ENCODE peak calls at places on chromosomes 16 and 17, in seven cellular contexts. F, P, M, E, V, Z and K are unnamed samples. For H3K27me3, the result is how much of the 10 kb centered on the place peaks cover.

GRCh38 chr17:9170822-9171221 is 149.5 kb downstream of the NTN1 start:
- DNase-seq in F (no peak), P (no peak), M (no peak), E (no peak), V (no peak), Z (no peak), K (peak)

GRCh38 chr17:38585805-38586529 is 19.8 kb downstream of the SRCIN1 start:
- DNase-seq in F (no peak), P (no peak), M (no peak), E (no peak), V (no peak), Z (no peak), K (no peak)

GRCh38 chr16:11360581-11360980 is 15.3 kb downstream of the RMI2 start:
- DNase-seq in F (no peak), P (no peak), M (no peak), E (no peak), V (no peak), Z (no peak), K (no peak)

GRCh38 chr16:87461466-87461975 is 31.3 kb downstream of the ZCCHC14 start:
- DNase-seq in F (no peak), P (peak), M (peak), E (no peak), V (peak), Z (peak), K (peak)

GRCh38 chr16:4825196-4825595 is 21.9 kb downstream of the GLYR1 start:
- DNase-seq in F (no peak), P (peak), M (no peak), E (no peak), V (no peak), Z (no peak), K (no peak)

GRCh38 chr17:50615818-50616217 is 18.9 kb upstream of the ABCC3 start:
- DNase-seq in F (no peak), P (no peak), M (no peak), E (peak), V (no peak), Z (no peak), K (no peak)

GRCh38 chr17:3810019-3810418 is 9.0 kb upstream of the ITGAE start:
- DNase-seq in F (no peak), P (no peak), M (no peak), E (no peak), V (no peak), Z (no peak), K (no peak)

GRCh38 chr17:30554839-30555751 is 77.9 kb downstream of the GOSR1 start:
- DNase-seq in F (no peak), P (no peak), M (no peak), E (peak), V (no peak), Z (no peak), K (no peak)

GRCh38 chr16:10037771-10038170 is 144.5 kb downstream of the GRIN2A start:
- DNase-seq in F (no peak), P (no peak), M (no peak), E (no peak), V (no peak), Z (no peak), K (no peak)

GRCh38 chr17:16980813-16981731 is 9.2 kb upstream of the TNFRSF13B start:
- DNase-seq in F (no peak), P (no peak), M (no peak), E (no peak), V (no peak), Z (peak), K (peak)

GRCh38 chr17:75996665-75997590 is 3.7 kb upstream of the CDK3 start:
- DNase-seq in F (no peak), P (no peak), M (no peak), E (peak), V (no peak), Z (peak), K (peak)

GRCh38 chr17:13476722-13477121 is 125.0 kb downstream of the HS3ST3A1 start:
- DNase-seq in F (no peak), P (no peak), M (no peak), E (peak), V (no peak), Z (no peak), K (no peak)

GRCh38 chr17:7652659-7653343 is 2.1 kb downstream of the ATP1B2 start:
- DNase-seq in F (no peak), P (no peak), M (no peak), E (no peak), V (no peak), Z (no peak), K (no peak)
- H3K4me3 ChIP-seq in F (no peak), P (no peak), M (no peak), E (no peak), V (no peak), Z (no peak), K (no peak)

DNA sequence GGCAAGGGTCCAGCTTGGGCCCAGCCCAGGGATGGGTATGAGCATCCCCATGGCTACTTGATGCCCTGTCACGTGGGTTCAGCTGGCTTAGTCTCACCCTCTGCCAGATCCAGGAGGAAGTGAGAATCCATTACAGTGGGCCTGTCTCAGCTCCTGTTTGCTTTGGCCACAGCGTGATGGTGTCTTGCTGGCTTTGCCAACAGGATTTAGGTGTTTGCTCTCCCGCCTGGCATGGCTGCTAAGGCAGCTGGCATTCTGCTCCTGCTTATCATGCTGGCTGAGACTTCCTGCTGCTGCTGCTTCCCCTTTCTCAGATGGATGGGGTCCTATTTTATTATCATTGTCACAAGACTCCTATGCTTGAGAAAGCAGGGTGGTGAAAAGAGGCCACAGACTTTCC is 28.3 kb upstream of the HOXB13 start:
- DNase-seq in F (no peak), P (no peak), M (no peak), E (no peak), V (no peak), Z (peak), K (no peak)
- H3K27me3 ChIP-seq in F (half or more), P (half or more), M (under half), E (half or more), V (under half), Z (under half), K (half or more)

GRCh38 chr16:17358846-17359245 is 111.9 kb downstream of the XYLT1 start:
- DNase-seq in F (no peak), P (no peak), M (no peak), E (no peak), V (no peak), Z (no peak), K (no peak)
- H3K4me3 ChIP-seq in F (no peak), P (no peak), M (no peak), E (no peak), V (no peak), Z (no peak), K (no peak)

GRCh38 chr17:67412057-67412456 is 35.0 kb downstream of the PITPNC1 start:
- DNase-seq in F (no peak), P (peak), M (no peak), E (no peak), V (no peak), Z (no peak), K (no peak)
- H3K27me3 ChIP-seq in F (under half), P (under half), M (under half), E (under half), V (under half), Z (under half), K (under half)

GRCh38 chr17:45739786-45740185 is 44.3 kb upstream of the CRHR1 start:
- DNase-seq in F (no peak), P (no peak), M (no peak), E (no peak), V (no peak), Z (no peak), K (no peak)
- H3K4me3 ChIP-seq in F (no peak), P (no peak), M (no peak), E (no peak), V (no peak), Z (no peak), K (no peak)

GRCh38 chr17:79829457-79829856 is 9.8 kb downstream of the CBX4 start:
- DNase-seq in F (no peak), P (no peak), M (no peak), E (no peak), V (no peak), Z (no peak), K (no peak)

GRCh38 chr17:79830763-79831366 is 8.4 kb downstream of the CBX4 start:
- DNase-seq in F (no peak), P (no peak), M (no peak), E (no peak), V (peak), Z (no peak), K (no peak)

GRCh38 chr17:79829004-79829403 is 10.2 kb downstream of the CBX4 start:
- DNase-seq in F (no peak), P (no peak), M (no peak), E (no peak), V (no peak), Z (no peak), K (no peak)

GRCh38 chr17:79831367-79832210 is 7.7 kb downstream of the CBX4 start:
- DNase-seq in F (no peak), P (peak), M (no peak), E (no peak), V (peak), Z (peak), K (no peak)

DNA sequence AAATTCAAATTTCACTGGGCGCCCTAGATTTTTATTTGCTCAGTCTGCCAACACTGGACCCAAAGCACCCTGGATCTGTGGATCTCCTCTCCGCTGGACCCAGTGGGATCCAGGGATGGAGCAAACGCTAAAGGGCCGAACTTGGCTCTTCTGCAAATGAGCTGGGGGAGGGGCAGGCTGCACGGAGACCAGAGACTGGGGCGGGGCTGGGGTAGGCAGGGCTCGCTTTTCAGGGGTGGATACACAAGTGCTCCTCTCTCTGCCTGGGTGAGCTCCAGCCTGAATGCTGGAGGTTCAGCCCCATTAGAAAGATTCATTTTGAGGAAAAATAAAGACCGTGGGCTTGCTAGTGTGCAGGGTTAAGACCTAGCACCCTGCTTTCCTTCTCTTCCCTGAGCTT is 8.9 kb downstream of the CBX4 start:
- DNase-seq in F (no peak), P (no peak), M (no peak), E (no peak), V (no peak), Z (peak), K (no peak)
- H3K27me3 ChIP-seq in F (under half), P (under half), M (under half), E (under half), V (under half), Z (under half), K (under half)

DNA sequence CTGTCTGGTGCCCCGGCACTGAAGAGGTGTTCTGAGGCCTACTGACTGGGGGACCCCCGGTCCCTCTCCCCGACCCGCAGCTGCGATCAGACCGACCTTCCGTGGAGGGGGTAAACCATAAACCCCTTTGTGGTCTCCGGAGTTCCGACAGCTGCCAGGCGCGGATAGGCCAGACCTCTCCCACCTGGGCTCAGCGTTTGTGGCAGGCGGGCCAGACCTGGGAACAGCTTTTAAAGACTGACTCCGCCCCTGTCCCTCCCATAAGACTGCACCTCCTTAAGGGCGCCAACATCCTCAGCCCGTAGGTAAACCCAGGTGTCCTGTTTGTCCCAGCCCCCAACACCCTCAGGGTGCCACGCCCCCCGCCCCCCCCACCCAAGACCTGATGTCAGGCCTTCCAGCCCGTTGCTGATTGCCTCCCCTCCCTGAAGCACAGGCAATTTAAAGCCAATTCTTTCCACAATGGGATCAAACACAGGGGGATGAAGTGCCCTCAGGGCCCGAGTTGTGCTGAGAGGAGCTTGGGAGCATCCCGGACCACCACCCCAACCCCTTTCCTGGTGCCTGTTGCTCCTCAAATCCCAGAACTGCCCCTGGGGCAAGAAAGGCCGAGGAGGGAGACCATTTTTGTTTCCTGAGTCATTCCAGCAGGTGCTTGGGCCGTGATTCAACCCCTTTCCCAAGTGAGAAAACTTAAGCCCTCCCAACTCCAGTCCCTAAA is at the start of gene SOX15:
- DNase-seq in F (no peak), P (peak), M (no peak), E (peak), V (no peak), Z (peak), K (no peak)
- H3K4me3 ChIP-seq in F (peak), P (peak), M (peak), E (no peak), V (no peak), Z (peak), K (peak)

GRCh38 chr17:74663566-74663965 is 40.0 kb upstream of the CD300E start:
- DNase-seq in F (no peak), P (no peak), M (no peak), E (no peak), V (no peak), Z (no peak), K (no peak)
- H3K27me3 ChIP-seq in F (under half), P (under half), M (under half), E (under half), V (under half), Z (under half), K (half or more)